ENCODE peak calls at places on chromosome 12, in ten cellular contexts. U, I, D, X, E, G, F, S, T and K are unnamed samples.

GRCh38 chr12:81617915-81618314 is 141.2 kb downstream of the PPFIA2 start:
- DNase-seq in X (no peak), D (no peak), E (no peak), S (no peak), G (no peak), I (no peak), U (peak; percentile 58), F (no peak), T (no peak), K (peak; percentile 54)

GRCh38 chr12:67989184-67989965 is at the start of gene IFNG-AS1:
- DNase-seq in S (no peak), X (no peak), I (no peak), G (no peak), U (no peak), F (no peak), E (no peak), T (no peak), D (no peak), K (no peak)

GRCh38 chr12:85029456-85029855 is 6.6 kb downstream of the TSPAN19 start:
- DNase-seq in E (peak; percentile 23), X (no peak), S (peak; percentile 34), T (peak; percentile 35), G (no peak), D (peak; percentile 63), I (peak; percentile 12), U (no peak), F (peak; percentile 53), K (peak; percentile 11)

GRCh38 chr12:123106640-123107359 is 44.1 kb downstream of the PITPNM2 start:
- DNase-seq in X (no peak), E (no peak), F (no peak), T (no peak), S (no peak), U (peak; percentile 27), G (no peak), D (peak; percentile 21), I (no peak), K (no peak)

GRCh38 chr12:100043657-100044056 is 58.9 kb upstream of the ANKS1B start:
- DNase-seq in D (no peak), X (no peak), T (no peak), G (no peak), E (no peak), S (no peak), I (no peak), U (no peak), F (no peak), K (no peak)

GRCh38 chr12:25972783-25973182 is 14.3 kb downstream of the RASSF8 start:
- DNase-seq in X (no peak), G (no peak), T (no peak), D (peak; percentile 90), E (no peak), S (peak; percentile 83), I (no peak), F (no peak), U (no peak), K (no peak)

GRCh38 chr12:52203126-52203921 is 11.5 kb upstream of the KRT80 start:
- DNase-seq in U (peak; percentile 64), G (peak; percentile 67), I (no peak), T (no peak), E (peak; percentile 73), S (no peak), D (peak; percentile 80), F (peak; percentile 91), X (no peak), K (peak; percentile 95)

GRCh38 chr12:132014915-132015280 is 65.2 kb downstream of the EP400 start:
- DNase-seq in I (no peak), X (no peak), T (no peak), E (no peak), D (no peak), U (no peak), S (no peak), G (no peak), F (no peak), K (no peak)

GRCh38 chr12:4027412-4027811 is 154.2 kb upstream of the PARP11 start:
- DNase-seq in G (no peak), D (no peak), F (no peak), U (no peak), T (no peak), S (no peak), I (no peak), X (no peak), E (no peak), K (no peak)

GRCh38 chr12:15059123-15059522 is 86.3 kb downstream of the PDE6H start:
- DNase-seq in E (no peak), I (no peak), U (no peak), X (no peak), S (no peak), F (no peak), D (no peak), T (no peak), G (no peak), K (no peak)

GRCh38 chr12:130156652-130157275 is 5.5 kb upstream of the FZD10 start:
- DNase-seq in F (no peak), G (no peak), T (no peak), D (no peak), E (no peak), S (no peak), U (no peak), X (no peak), I (no peak), K (no peak)